ENCODE peak calls at places on chromosome 22, in six cellular contexts. N is tibial nerve, U is aorta, E is cardiac muscle cell, W is brain microvascular endothelial cell, D is body of pancreas. C is an unnamed sample.

GRCh38 chr22:30201970-30202369 is 44.6 kb downstream of the LIF start:
- DNase-seq in N (no peak), U (no peak), E (no peak), W (peak; percentile 82), D (no peak), C (peak; percentile 56)

GRCh38 chr22:39289445-39290247 is 29.8 kb downstream of the RPL3 start:
- DNase-seq in N (no peak), U (no peak), E (no peak), W (no peak), D (no peak), C (no peak)

GRCh38 chr22:43774318-43774717 is 37.8 kb downstream of the EFCAB6 start:
- DNase-seq in N (no peak), U (no peak), E (no peak), W (no peak), D (no peak), C (no peak)

GRCh38 chr22:42173183-42173926 is 42.7 kb upstream of the CYP2D6 start:
- DNase-seq in N (no peak), U (no peak), E (no peak), W (no peak), D (no peak), C (no peak)

GRCh38 chr22:39970742-39971141 is 10.5 kb downstream of the TMA7B start:
- DNase-seq in N (no peak), U (no peak), E (no peak), W (no peak), D (no peak), C (no peak)

GRCh38 chr22:38938925-38939324 is 18.5 kb upstream of the APOBEC3A start:
- DNase-seq in N (no peak), U (no peak), E (no peak), W (no peak), D (no peak), C (no peak)

GRCh38 chr22:39314251-39314971 is 5.0 kb downstream of the RPL3 start:
- DNase-seq in N (no peak), U (no peak), E (no peak), W (no peak), D (peak; percentile 60), C (peak; percentile 47)

GRCh38 chr22:37233751-37234631 is 10.1 kb downstream of the RAC2 start:
- DNase-seq in N (no peak), U (peak; percentile 53), E (no peak), W (no peak), D (no peak), C (no peak)

GRCh38 chr22:21866821-21867527 is 471 bp downstream of the MAPK1 start:
- DNase-seq in N (no peak), U (no peak), E (peak; percentile 42), W (peak; percentile 16), D (peak; percentile 20), C (peak; percentile 69)

GRCh38 chr22:47377926-47378560 is 615.6 kb downstream of the TBC1D22A start:
- DNase-seq in N (no peak), U (no peak), E (no peak), W (no peak), D (no peak), C (no peak)
- H3K4me3 ChIP-seq in N (no peak overlapping the region), U (no peak overlapping the region), E (no peak overlapping the region), W (no peak overlapping the region), D (no peak overlapping the region), C (no peak overlapping the region)

GRCh38 chr22:26554956-26555355 is 35.0 kb downstream of the TPST2 start:
- DNase-seq in N (no peak), U (no peak), E (no peak), W (no peak), D (no peak), C (no peak)
- H3K27ac ChIP-seq in N (no peak overlapping the region), U (no peak overlapping the region), E (no peak overlapping the region), W (no peak overlapping the region), D (peak overlapping the region; percentile 87), C (no peak overlapping the region)

DNA sequence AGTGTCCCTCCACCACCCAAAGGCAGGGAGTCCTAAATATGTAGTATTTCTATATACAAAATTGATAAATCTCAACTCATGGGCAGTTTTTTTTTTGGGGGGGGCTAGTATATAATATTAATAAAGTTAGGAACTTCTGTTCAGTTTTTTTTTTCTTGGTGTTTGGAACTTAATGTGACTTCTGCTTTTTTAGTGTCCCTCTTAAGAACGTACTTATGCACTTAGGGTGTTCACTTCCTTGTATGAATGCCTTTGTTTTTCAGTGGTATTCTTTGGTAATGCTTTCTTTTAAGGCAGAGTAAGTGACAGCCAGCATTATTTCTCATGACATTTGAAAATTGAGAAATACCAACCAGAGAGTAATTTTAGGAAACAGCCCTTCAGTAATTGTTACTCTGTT is 2.3 kb downstream of the GRK3 start:
- DNase-seq in N (no peak), U (no peak), E (no peak), W (no peak), D (no peak), C (no peak)
- H3K4me3 ChIP-seq in N (no peak overlapping the region), U (no peak overlapping the region), E (no peak overlapping the region), W (no peak overlapping the region), D (no peak overlapping the region), C (no peak overlapping the region)

DNA sequence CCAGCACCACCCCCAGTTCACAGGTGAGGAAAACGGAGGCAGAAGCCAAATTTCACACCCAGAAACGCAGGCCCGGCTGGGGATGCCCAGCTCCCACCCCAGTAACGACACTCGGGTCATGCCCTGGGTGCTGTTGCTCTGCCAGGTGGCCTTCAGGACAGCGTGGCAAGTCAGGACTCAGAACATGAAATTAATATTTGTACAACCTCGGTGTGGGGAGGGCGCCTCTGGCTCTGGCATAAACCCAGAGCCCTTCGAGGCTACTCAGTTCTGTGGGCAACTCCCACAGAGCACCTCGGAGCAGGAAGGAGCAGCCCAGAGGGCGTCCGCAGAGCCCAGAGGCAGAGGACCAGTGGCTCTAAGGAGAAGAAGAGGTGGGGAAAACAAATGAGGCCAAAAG is 71.6 kb downstream of the CELSR1 start:
- DNase-seq in N (no peak), U (no peak), E (no peak), W (no peak), D (peak; percentile 17), C (no peak)
- H3K27ac ChIP-seq in N (no peak overlapping the region), U (no peak overlapping the region), E (peak overlapping the region; percentile 50), W (no peak overlapping the region), D (no peak overlapping the region), C (no peak overlapping the region)

GRCh38 chr22:35160268-35160667 is 94.3 kb downstream of the ISX start:
- DNase-seq in N (no peak), U (no peak), E (no peak), W (no peak), D (no peak), C (no peak)

GRCh38 chr22:35152316-35152715 is 86.4 kb downstream of the ISX start:
- DNase-seq in N (no peak), U (no peak), E (no peak), W (no peak), D (no peak), C (no peak)

GRCh38 chr22:35155403-35156025 is 89.6 kb downstream of the ISX start:
- DNase-seq in N (no peak), U (no peak), E (no peak), W (no peak), D (no peak), C (no peak)

GRCh38 chr22:35154937-35155387 is 89.0 kb downstream of the ISX start:
- DNase-seq in N (peak; percentile 51), U (no peak), E (peak; percentile 82), W (peak; percentile 49), D (peak; percentile 54), C (peak; percentile 70)

GRCh38 chr22:35156945-35157344 is 91.0 kb downstream of the ISX start:
- DNase-seq in N (no peak), U (no peak), E (no peak), W (no peak), D (no peak), C (no peak)
- H3K4me3 ChIP-seq in N (no peak overlapping the region), U (no peak overlapping the region), E (no peak overlapping the region), W (no peak overlapping the region), D (no peak overlapping the region), C (no peak overlapping the region)

GRCh38 chr22:25112538-25113253 is 87.0 kb upstream of the CRYBB3 start:
- DNase-seq in N (no peak), U (no peak), E (no peak), W (no peak), D (peak; percentile 35), C (no peak)

GRCh38 chr22:25111579-25112517 is 87.8 kb upstream of the CRYBB3 start:
- DNase-seq in N (peak; percentile 14), U (peak; percentile 69), E (peak; percentile 49), W (no peak), D (peak; percentile 75), C (peak; percentile 7)

GRCh38 chr22:25109878-25110595 is 89.6 kb upstream of the CRYBB3 start:
- DNase-seq in N (no peak), U (no peak), E (no peak), W (no peak), D (peak; percentile 60), C (no peak)

GRCh38 chr22:25110846-25111578 is 88.6 kb upstream of the CRYBB3 start:
- DNase-seq in N (peak; percentile 46), U (peak; percentile 74), E (peak; percentile 83), W (peak; percentile 80), D (peak; percentile 92), C (peak; percentile 79)

GRCh38 chr22:25110596-25110845 is 89.1 kb upstream of the CRYBB3 start:
- DNase-seq in N (no peak), U (no peak), E (no peak), W (no peak), D (no peak), C (no peak)
- H3K27ac ChIP-seq in N (no peak overlapping the region), U (no peak overlapping the region), E (peak overlapping the region; percentile 78), W (peak overlapping the region; percentile 18), D (peak overlapping the region; percentile 90), C (no peak overlapping the region)

GRCh38 chr22:33842421-33843094 is 77.7 kb downstream of the LARGE1 start:
- DNase-seq in N (no peak), U (no peak), E (peak; percentile 17), W (no peak), D (no peak), C (no peak)

GRCh38 chr22:33841281-33842005 is 78.8 kb downstream of the LARGE1 start:
- DNase-seq in N (no peak), U (no peak), E (no peak), W (no peak), D (no peak), C (peak; percentile 94)

GRCh38 chr22:33844273-33844672 is 76.0 kb downstream of the LARGE1 start:
- DNase-seq in N (no peak), U (no peak), E (peak; percentile 49), W (no peak), D (no peak), C (peak; percentile 21)

GRCh38 chr22:33838644-33839043 is 81.6 kb downstream of the LARGE1 start:
- DNase-seq in N (no peak), U (no peak), E (no peak), W (no peak), D (no peak), C (no peak)

GRCh38 chr22:33842006-33842354 is 78.3 kb downstream of the LARGE1 start:
- DNase-seq in N (no peak), U (no peak), E (no peak), W (no peak), D (no peak), C (no peak)
- H3K4me3 ChIP-seq in N (no peak overlapping the region), U (peak overlapping the region; percentile 36), E (no peak overlapping the region), W (no peak overlapping the region), D (no peak overlapping the region), C (peak overlapping the region; percentile 41)

C was measured in GM23248.